ENCODE peak calls at places on chromosomes 6 and 20, in ten cellular contexts. One of them, this sample, is unnamed.

GRCh38 chr6:14001329-14002012 is 76.7 kb downstream of the RNF182 start:
- DNase-seq in heart left ventricle: no peak
- DNase-seq in choroid plexus epithelial cell: peak; percentile 95
- DNase-seq in gastrocnemius medialis: no peak
- DNase-seq in A549: peak; percentile 67
- DNase-seq in fibroblast of the aortic adventitia: peak; percentile 87
- DNase-seq in ovary: no peak
- DNase-seq in fibroblast of mammary gland: peak; percentile 100
- DNase-seq in colonic mucosa: no peak
- DNase-seq in mammary epithelial cell: peak; percentile 100
- DNase-seq in this sample: peak; percentile 98

GRCh38 chr6:106250997-106251396 is 74.6 kb downstream of the ATG5 start:
- DNase-seq in heart left ventricle: no peak
- DNase-seq in choroid plexus epithelial cell: no peak
- DNase-seq in gastrocnemius medialis: no peak
- DNase-seq in A549: no peak
- DNase-seq in fibroblast of the aortic adventitia: no peak
- DNase-seq in ovary: no peak
- DNase-seq in fibroblast of mammary gland: no peak
- DNase-seq in colonic mucosa: no peak
- DNase-seq in mammary epithelial cell: no peak
- DNase-seq in this sample: no peak

GRCh38 chr6:43871284-43871683 is 101.3 kb downstream of the VEGFA start:
- DNase-seq in heart left ventricle: no peak
- DNase-seq in choroid plexus epithelial cell: no peak
- DNase-seq in gastrocnemius medialis: no peak
- DNase-seq in A549: no peak
- DNase-seq in fibroblast of the aortic adventitia: no peak
- DNase-seq in ovary: no peak
- DNase-seq in fibroblast of mammary gland: no peak
- DNase-seq in colonic mucosa: no peak
- DNase-seq in mammary epithelial cell: no peak
- DNase-seq in this sample: no peak

GRCh38 chr20:11902264-11902663 is 15.4 kb upstream of the BTBD3 start:
- DNase-seq in heart left ventricle: no peak
- DNase-seq in choroid plexus epithelial cell: peak; percentile 82
- DNase-seq in gastrocnemius medialis: no peak
- DNase-seq in A549: no peak
- DNase-seq in fibroblast of the aortic adventitia: no peak
- DNase-seq in ovary: no peak
- DNase-seq in fibroblast of mammary gland: peak; percentile 84
- DNase-seq in colonic mucosa: no peak
- DNase-seq in mammary epithelial cell: peak; percentile 66
- DNase-seq in this sample: peak; percentile 76

GRCh38 chr20:44540834-44541233 is 19.0 kb upstream of the SERINC3 start:
- DNase-seq in heart left ventricle: no peak
- DNase-seq in choroid plexus epithelial cell: peak; percentile 50
- DNase-seq in gastrocnemius medialis: no peak
- DNase-seq in A549: no peak
- DNase-seq in fibroblast of the aortic adventitia: peak; percentile 64
- DNase-seq in ovary: no peak
- DNase-seq in fibroblast of mammary gland: peak; percentile 90
- DNase-seq in colonic mucosa: peak; percentile 11
- DNase-seq in mammary epithelial cell: peak; percentile 71
- DNase-seq in this sample: peak; percentile 50

GRCh38 chr6:82353848-82354247 is 9.8 kb upstream of the TPBG start:
- DNase-seq in heart left ventricle: no peak
- DNase-seq in choroid plexus epithelial cell: no peak
- DNase-seq in gastrocnemius medialis: no peak
- DNase-seq in A549: no peak
- DNase-seq in fibroblast of the aortic adventitia: no peak
- DNase-seq in ovary: no peak
- DNase-seq in fibroblast of mammary gland: no peak
- DNase-seq in colonic mucosa: no peak
- DNase-seq in mammary epithelial cell: no peak
- DNase-seq in this sample: no peak

GRCh38 chr6:151239603-151240035 is at the start of gene AKAP12:
- DNase-seq in heart left ventricle: peak; percentile 41
- DNase-seq in choroid plexus epithelial cell: peak; percentile 64
- DNase-seq in gastrocnemius medialis: peak; percentile 6
- DNase-seq in A549: no peak
- DNase-seq in fibroblast of the aortic adventitia: peak; percentile 69
- DNase-seq in ovary: peak; percentile 77
- DNase-seq in fibroblast of mammary gland: peak; percentile 68
- DNase-seq in colonic mucosa: peak; percentile 20
- DNase-seq in mammary epithelial cell: no peak
- DNase-seq in this sample: peak; percentile 50

GRCh38 chr20:22815584-22815983 is 219.5 kb upstream of the SSTR4 start:
- DNase-seq in heart left ventricle: no peak
- DNase-seq in choroid plexus epithelial cell: no peak
- DNase-seq in gastrocnemius medialis: no peak
- DNase-seq in A549: peak; percentile 47
- DNase-seq in fibroblast of the aortic adventitia: no peak
- DNase-seq in ovary: no peak
- DNase-seq in fibroblast of mammary gland: no peak
- DNase-seq in colonic mucosa: no peak
- DNase-seq in mammary epithelial cell: no peak
- DNase-seq in this sample: no peak

GRCh38 chr6:41791306-41791705 is 3.8 kb downstream of the TOMM6 start:
- DNase-seq in heart left ventricle: no peak
- DNase-seq in choroid plexus epithelial cell: no peak
- DNase-seq in gastrocnemius medialis: no peak
- DNase-seq in A549: no peak
- DNase-seq in fibroblast of the aortic adventitia: no peak
- DNase-seq in ovary: no peak
- DNase-seq in fibroblast of mammary gland: no peak
- DNase-seq in colonic mucosa: no peak
- DNase-seq in mammary epithelial cell: no peak
- DNase-seq in this sample: no peak

GRCh38 chr6:21201673-21202430 is 391.7 kb upstream of the SOX4 start:
- DNase-seq in heart left ventricle: no peak
- DNase-seq in choroid plexus epithelial cell: no peak
- DNase-seq in gastrocnemius medialis: no peak
- DNase-seq in A549: no peak
- DNase-seq in fibroblast of the aortic adventitia: no peak
- DNase-seq in ovary: no peak
- DNase-seq in fibroblast of mammary gland: no peak
- DNase-seq in colonic mucosa: peak; percentile 24
- DNase-seq in mammary epithelial cell: no peak
- DNase-seq in this sample: no peak

GRCh38 chr20:48467622-48468021 is 360.2 kb downstream of the PREX1 start:
- DNase-seq in heart left ventricle: no peak
- DNase-seq in choroid plexus epithelial cell: no peak
- DNase-seq in gastrocnemius medialis: no peak
- DNase-seq in A549: no peak
- DNase-seq in fibroblast of the aortic adventitia: no peak
- DNase-seq in ovary: no peak
- DNase-seq in fibroblast of mammary gland: no peak
- DNase-seq in colonic mucosa: peak; percentile 22
- DNase-seq in mammary epithelial cell: no peak
- DNase-seq in this sample: no peak

GRCh38 chr6:150910561-150910960 is 45.1 kb downstream of the MTHFD1L start:
- DNase-seq in heart left ventricle: no peak
- DNase-seq in choroid plexus epithelial cell: no peak
- DNase-seq in gastrocnemius medialis: no peak
- DNase-seq in A549: no peak
- DNase-seq in fibroblast of the aortic adventitia: no peak
- DNase-seq in ovary: no peak
- DNase-seq in fibroblast of mammary gland: no peak
- DNase-seq in colonic mucosa: no peak
- DNase-seq in mammary epithelial cell: no peak
- DNase-seq in this sample: no peak

GRCh38 chr20:3660262-3661059 is 2.7 kb downstream of the GFRA4 start:
- DNase-seq in heart left ventricle: peak; percentile 12
- DNase-seq in choroid plexus epithelial cell: no peak
- DNase-seq in gastrocnemius medialis: no peak
- DNase-seq in A549: no peak
- DNase-seq in fibroblast of the aortic adventitia: no peak
- DNase-seq in ovary: peak; percentile 30
- DNase-seq in fibroblast of mammary gland: no peak
- DNase-seq in colonic mucosa: no peak
- DNase-seq in mammary epithelial cell: no peak
- DNase-seq in this sample: no peak

GRCh38 chr6:138489846-138490245 is 9.4 kb downstream of the NHSL1 start:
- DNase-seq in heart left ventricle: no peak
- DNase-seq in choroid plexus epithelial cell: no peak
- DNase-seq in gastrocnemius medialis: no peak
- DNase-seq in A549: no peak
- DNase-seq in fibroblast of the aortic adventitia: no peak
- DNase-seq in ovary: no peak
- DNase-seq in fibroblast of mammary gland: no peak
- DNase-seq in colonic mucosa: no peak
- DNase-seq in mammary epithelial cell: no peak
- DNase-seq in this sample: no peak
- H3K4me3 ChIP-seq in heart left ventricle: no peak overlapping the region
- H3K4me3 ChIP-seq in choroid plexus epithelial cell: no peak overlapping the region
- H3K4me3 ChIP-seq in gastrocnemius medialis: no peak overlapping the region
- H3K4me3 ChIP-seq in A549: no peak overlapping the region
- H3K4me3 ChIP-seq in fibroblast of the aortic adventitia: no peak overlapping the region
- H3K4me3 ChIP-seq in ovary: no peak overlapping the region
- H3K4me3 ChIP-seq in fibroblast of mammary gland: no peak overlapping the region
- H3K4me3 ChIP-seq in colonic mucosa: no peak overlapping the region
- H3K4me3 ChIP-seq in mammary epithelial cell: no peak overlapping the region
- H3K4me3 ChIP-seq in this sample: no peak overlapping the region

GRCh38 chr6:17588011-17588410 is 12.1 kb upstream of the FAM8A1 start:
- DNase-seq in heart left ventricle: no peak
- DNase-seq in choroid plexus epithelial cell: no peak
- DNase-seq in gastrocnemius medialis: no peak
- DNase-seq in A549: no peak
- DNase-seq in fibroblast of the aortic adventitia: no peak
- DNase-seq in ovary: no peak
- DNase-seq in fibroblast of mammary gland: no peak
- DNase-seq in colonic mucosa: peak; percentile 59
- DNase-seq in mammary epithelial cell: no peak
- DNase-seq in this sample: no peak

GRCh38 chr6:17596085-17596484 is 4.0 kb upstream of the FAM8A1 start:
- DNase-seq in heart left ventricle: no peak
- DNase-seq in choroid plexus epithelial cell: no peak
- DNase-seq in gastrocnemius medialis: no peak
- DNase-seq in A549: no peak
- DNase-seq in fibroblast of the aortic adventitia: no peak
- DNase-seq in ovary: no peak
- DNase-seq in fibroblast of mammary gland: no peak
- DNase-seq in colonic mucosa: no peak
- DNase-seq in mammary epithelial cell: no peak
- DNase-seq in this sample: no peak

GRCh38 chr6:17589402-17590116 is 10.5 kb upstream of the FAM8A1 start:
- DNase-seq in heart left ventricle: no peak
- DNase-seq in choroid plexus epithelial cell: peak; percentile 88
- DNase-seq in gastrocnemius medialis: no peak
- DNase-seq in A549: peak; percentile 31
- DNase-seq in fibroblast of the aortic adventitia: peak; percentile 70
- DNase-seq in ovary: no peak
- DNase-seq in fibroblast of mammary gland: peak; percentile 82
- DNase-seq in colonic mucosa: peak; percentile 80
- DNase-seq in mammary epithelial cell: peak; percentile 91
- DNase-seq in this sample: peak; percentile 89

GRCh38 chr6:17591292-17591691 is 8.8 kb upstream of the FAM8A1 start:
- DNase-seq in heart left ventricle: no peak
- DNase-seq in choroid plexus epithelial cell: no peak
- DNase-seq in gastrocnemius medialis: no peak
- DNase-seq in A549: no peak
- DNase-seq in fibroblast of the aortic adventitia: no peak
- DNase-seq in ovary: no peak
- DNase-seq in fibroblast of mammary gland: no peak
- DNase-seq in colonic mucosa: no peak
- DNase-seq in mammary epithelial cell: no peak
- DNase-seq in this sample: no peak

GRCh38 chr6:17593246-17593645 is 6.9 kb upstream of the FAM8A1 start:
- DNase-seq in heart left ventricle: no peak
- DNase-seq in choroid plexus epithelial cell: no peak
- DNase-seq in gastrocnemius medialis: no peak
- DNase-seq in A549: no peak
- DNase-seq in fibroblast of the aortic adventitia: no peak
- DNase-seq in ovary: no peak
- DNase-seq in fibroblast of mammary gland: no peak
- DNase-seq in colonic mucosa: no peak
- DNase-seq in mammary epithelial cell: no peak
- DNase-seq in this sample: no peak
- TF ChIP-seq CTCF in heart left ventricle: no peak
- TF ChIP-seq CTCF in choroid plexus epithelial cell: no peak
- TF ChIP-seq CTCF in gastrocnemius medialis: no peak
- TF ChIP-seq CTCF in A549: no peak
- TF ChIP-seq CTCF in fibroblast of the aortic adventitia: no peak
- TF ChIP-seq CTCF in ovary: no peak
- TF ChIP-seq CTCF in fibroblast of mammary gland: no peak
- TF ChIP-seq CTCF in colonic mucosa: no peak
- TF ChIP-seq CTCF in mammary epithelial cell: no peak
- TF ChIP-seq CTCF in this sample: no peak

DNA sequence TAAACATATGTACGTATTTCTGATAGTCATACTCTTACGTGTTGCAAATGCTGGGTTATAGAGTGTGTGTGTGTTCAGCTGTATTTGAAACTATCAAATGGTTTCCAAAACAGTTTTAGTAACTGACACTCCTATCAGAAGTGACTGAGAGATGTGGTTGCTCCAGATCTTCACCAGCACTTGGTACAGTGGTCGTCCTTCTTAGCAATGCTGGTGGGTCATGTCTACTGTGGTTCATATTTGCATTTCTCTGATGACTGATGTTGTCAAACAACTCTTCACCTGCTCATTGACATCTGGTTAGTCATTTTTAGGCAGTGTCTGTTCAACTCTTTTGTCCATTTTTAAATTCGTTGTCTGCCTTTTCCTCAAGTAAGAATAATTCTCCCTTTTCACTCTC is 259.3 kb downstream of the KIF16B start:
- DNase-seq in heart left ventricle: no peak
- DNase-seq in choroid plexus epithelial cell: no peak
- DNase-seq in gastrocnemius medialis: no peak
- DNase-seq in A549: no peak
- DNase-seq in fibroblast of the aortic adventitia: no peak
- DNase-seq in ovary: no peak
- DNase-seq in fibroblast of mammary gland: no peak
- DNase-seq in colonic mucosa: no peak
- DNase-seq in mammary epithelial cell: no peak
- DNase-seq in this sample: no peak
- H3K4me3 ChIP-seq in heart left ventricle: no peak overlapping the region
- H3K4me3 ChIP-seq in choroid plexus epithelial cell: no peak overlapping the region
- H3K4me3 ChIP-seq in gastrocnemius medialis: no peak overlapping the region
- H3K4me3 ChIP-seq in A549: no peak overlapping the region
- H3K4me3 ChIP-seq in fibroblast of the aortic adventitia: no peak overlapping the region
- H3K4me3 ChIP-seq in ovary: no peak overlapping the region
- H3K4me3 ChIP-seq in fibroblast of mammary gland: no peak overlapping the region
- H3K4me3 ChIP-seq in colonic mucosa: no peak overlapping the region
- H3K4me3 ChIP-seq in mammary epithelial cell: no peak overlapping the region
- H3K4me3 ChIP-seq in this sample: no peak overlapping the region

GRCh38 chr6:33490621-33491020 is 36.2 kb downstream of the ZBTB9 start:
- DNase-seq in heart left ventricle: peak; percentile 34
- DNase-seq in choroid plexus epithelial cell: peak; percentile 14
- DNase-seq in gastrocnemius medialis: no peak
- DNase-seq in A549: no peak
- DNase-seq in fibroblast of the aortic adventitia: no peak
- DNase-seq in ovary: no peak
- DNase-seq in fibroblast of mammary gland: no peak
- DNase-seq in colonic mucosa: no peak
- DNase-seq in mammary epithelial cell: no peak
- DNase-seq in this sample: no peak

GRCh38 chr6:33492093-33492492 is 37.7 kb downstream of the ZBTB9 start:
- DNase-seq in heart left ventricle: no peak
- DNase-seq in choroid plexus epithelial cell: no peak
- DNase-seq in gastrocnemius medialis: no peak
- DNase-seq in A549: no peak
- DNase-seq in fibroblast of the aortic adventitia: no peak
- DNase-seq in ovary: no peak
- DNase-seq in fibroblast of mammary gland: no peak
- DNase-seq in colonic mucosa: no peak
- DNase-seq in mammary epithelial cell: no peak
- DNase-seq in this sample: no peak

GRCh38 chr6:33490198-33490597 is 35.8 kb downstream of the ZBTB9 start:
- DNase-seq in heart left ventricle: no peak
- DNase-seq in choroid plexus epithelial cell: no peak
- DNase-seq in gastrocnemius medialis: no peak
- DNase-seq in A549: no peak
- DNase-seq in fibroblast of the aortic adventitia: no peak
- DNase-seq in ovary: no peak
- DNase-seq in fibroblast of mammary gland: no peak
- DNase-seq in colonic mucosa: no peak
- DNase-seq in mammary epithelial cell: peak; percentile 20
- DNase-seq in this sample: no peak
- TF ChIP-seq CTCF in heart left ventricle: no peak
- TF ChIP-seq CTCF in choroid plexus epithelial cell: no peak
- TF ChIP-seq CTCF in gastrocnemius medialis: no peak
- TF ChIP-seq CTCF in A549: no peak
- TF ChIP-seq CTCF in fibroblast of the aortic adventitia: peak; percentile 5
- TF ChIP-seq CTCF in ovary: no peak
- TF ChIP-seq CTCF in fibroblast of mammary gland: no peak
- TF ChIP-seq CTCF in colonic mucosa: no peak
- TF ChIP-seq CTCF in mammary epithelial cell: no peak
- TF ChIP-seq CTCF in this sample: no peak

This sample was measured in AG10803.